ENCODE peak calls at places on chromosomes 7 and 10, in nine cellular contexts. E, H, M, W, Y, L, P, A and O are unnamed samples.
A peak's percentile ranks its signal among the peaks of the same experiment; 100 is the strongest.

GRCh38 chr10:2011106-2011716 is 273.9 kb upstream of the ADARB2 start:
- DNase-seq in A (no peak), Y (no peak), M (no peak), W (no peak), H (no peak), E (no peak), L (no peak), P (no peak), O (no peak)

GRCh38 chr10:121217331-121217730 is 366.2 kb downstream of the WDR11 start:
- DNase-seq in L (no peak), H (no peak), M (no peak), E (no peak), Y (no peak), P (no peak), A (no peak), W (no peak), O (no peak)

GRCh38 chr7:94289071-94289470 is 105.6 kb upstream of the COL1A2 start:
- DNase-seq in P (peak; percentile 72), L (no peak), E (peak; percentile 68), W (peak; percentile 82), H (no peak), Y (peak; percentile 60), A (peak; percentile 47), M (peak; percentile 48), O (peak; percentile 0)

GRCh38 chr7:110253083-110253482 is 837.8 kb upstream of the LRRN3 start:
- DNase-seq in P (no peak), W (no peak), A (no peak), E (no peak), M (no peak), Y (no peak), L (no peak), H (no peak), O (no peak)

GRCh38 chr7:23873306-23873705 is 163.3 kb downstream of the STK31 start:
- DNase-seq in W (no peak), H (no peak), A (no peak), Y (no peak), E (no peak), L (no peak), M (no peak), P (no peak), O (no peak)

GRCh38 chr7:7746419-7746818 is 28.0 kb upstream of the RPA3 start:
- DNase-seq in L (no peak), M (peak; percentile 24), W (no peak), E (no peak), Y (no peak), A (no peak), P (no peak), H (no peak), O (peak; percentile 43)

GRCh38 chr7:4257390-4258111 is 424.5 kb upstream of the FOXK1 start:
- DNase-seq in M (no peak), W (no peak), Y (no peak), H (no peak), P (no peak), L (no peak), A (no peak), E (no peak), O (no peak)

GRCh38 chr10:35089641-35090161 is 440 bp downstream of the CUL2 start:
- DNase-seq in L (no peak), W (peak; percentile 21), A (peak; percentile 61), H (no peak), P (no peak), Y (no peak), E (no peak), M (no peak), O (peak; percentile 65)

GRCh38 chr7:92448185-92448747 is 984 bp downstream of the GATAD1 start:
- DNase-seq in L (no peak), H (no peak), A (peak; percentile 72), P (peak; percentile 30), Y (peak; percentile 84), W (peak; percentile 55), M (peak; percentile 67), E (peak; percentile 65), O (peak; percentile 86)

GRCh38 chr7:137820156-137820555 is 26.6 kb downstream of the DGKI start:
- DNase-seq in P (no peak), W (no peak), H (no peak), L (no peak), A (no peak), M (no peak), Y (no peak), E (no peak), O (no peak)

GRCh38 chr10:57952741-57953140 is 315.0 kb downstream of the IPMK start:
- DNase-seq in A (no peak), Y (no peak), W (peak; percentile 61), P (no peak), E (no peak), L (no peak), H (no peak), M (no peak), O (no peak)

GRCh38 chr7:33781167-33781566 is 124.2 kb upstream of the BMPER start:
- DNase-seq in E (no peak), W (no peak), L (no peak), M (no peak), H (no peak), A (no peak), P (no peak), Y (no peak), O (no peak)

GRCh38 chr10:28676297-28676967 is 889 bp upstream of the BAMBI start:
- DNase-seq in H (no peak), M (peak; percentile 13), A (no peak), L (peak; percentile 70), Y (peak; percentile 50), W (peak; percentile 40), E (no peak), P (no peak), O (peak; percentile 14)

GRCh38 chr10:28677889-28678686 is 767 bp downstream of the BAMBI start:
- DNase-seq in P (peak; percentile 40), Y (peak; percentile 57), E (peak; percentile 62), W (peak; percentile 14), A (no peak), M (peak; percentile 13), H (no peak), L (peak; percentile 62), O (peak; percentile 19)

GRCh38 chr10:28674782-28675181 is 2.5 kb upstream of the BAMBI start:
- DNase-seq in W (no peak), P (no peak), M (no peak), H (no peak), Y (no peak), L (no peak), E (no peak), A (no peak), O (no peak)

GRCh38 chr10:28678687-28679457 is 1.6 kb downstream of the BAMBI start:
- DNase-seq in P (no peak), L (no peak), H (no peak), Y (no peak), W (no peak), A (peak; percentile 44), M (no peak), E (no peak), O (peak; percentile 80)

GRCh38 chr10:28676968-28677888 is at the start of gene BAMBI:
- DNase-seq in P (peak; percentile 94), W (peak; percentile 95), A (peak; percentile 93), M (peak; percentile 94), Y (peak; percentile 95), E (peak; percentile 97), L (peak; percentile 91), H (peak; percentile 42), O (peak; percentile 89)
- TF ChIP-seq POLR2A in P (peak; percentile 95), W (peak; percentile 99), A (peak; percentile 89), M (peak; percentile 74), Y (peak; percentile 26), E (peak; percentile 92), L (peak; percentile 39), H (no peak), O (peak; percentile 20)

DNA sequence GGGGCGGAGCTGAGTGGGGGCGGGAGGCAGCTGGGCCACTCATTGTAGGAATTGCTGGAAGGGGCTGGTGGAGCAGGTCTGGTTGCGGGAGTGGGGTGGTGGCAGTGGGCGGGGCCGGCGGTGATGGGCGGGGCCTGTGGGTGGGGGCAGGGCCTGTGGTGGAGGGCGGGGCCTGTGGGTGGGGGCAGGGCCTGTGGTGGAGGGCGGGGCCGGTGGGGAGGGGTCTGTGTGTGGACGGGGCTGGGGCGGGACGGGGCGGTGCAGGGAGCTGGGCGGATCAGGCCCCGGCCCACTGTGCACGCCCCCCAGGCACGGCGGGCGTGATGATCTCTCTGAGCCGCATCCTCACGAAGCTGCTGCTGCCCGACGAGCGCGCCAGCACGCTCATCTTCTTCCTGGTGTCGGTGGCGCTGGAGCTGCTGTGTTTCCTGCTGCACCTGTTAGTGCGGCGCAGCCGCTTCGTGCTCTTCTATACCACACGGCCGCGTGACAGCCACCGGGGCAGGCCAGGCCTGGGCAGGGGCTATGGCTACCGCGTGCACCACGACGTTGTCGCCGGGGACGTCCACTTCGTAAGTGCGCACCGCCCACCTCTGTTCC is 14.0 kb downstream of the SLC29A4 start:
- DNase-seq in Y (peak; percentile 60), M (no peak), H (no peak), E (no peak), A (peak; percentile 92), L (no peak), W (no peak), P (no peak), O (peak; percentile 77)
- TF ChIP-seq POLR2A in Y (no peak), M (no peak), H (no peak), E (no peak), A (no peak), L (no peak), W (no peak), P (no peak), O (no peak)

GRCh38 chr7:99143853-99144672 is at the start of gene SMURF1:
- DNase-seq in H (no peak), Y (peak; percentile 85), A (peak; percentile 87), W (peak; percentile 69), P (peak; percentile 73), L (peak; percentile 87), M (peak; percentile 74), E (peak; percentile 89), O (peak; percentile 85)
- TF ChIP-seq POLR2A in H (no peak), Y (peak; percentile 75), A (peak; percentile 86), W (peak; percentile 67), P (peak; percentile 33), L (no peak), M (peak; percentile 70), E (peak; percentile 44), O (peak; percentile 55)

GRCh38 chr7:56028942-56029630 is 22.2 kb downstream of the PSPH start:
- DNase-seq in P (no peak), M (no peak), Y (no peak), H (no peak), A (no peak), W (no peak), L (no peak), E (no peak), O (no peak)

GRCh38 chr7:56030340-56030739 is 20.9 kb downstream of the PSPH start:
- DNase-seq in W (no peak), H (no peak), Y (no peak), L (no peak), P (no peak), A (no peak), E (no peak), M (no peak), O (no peak)

DNA sequence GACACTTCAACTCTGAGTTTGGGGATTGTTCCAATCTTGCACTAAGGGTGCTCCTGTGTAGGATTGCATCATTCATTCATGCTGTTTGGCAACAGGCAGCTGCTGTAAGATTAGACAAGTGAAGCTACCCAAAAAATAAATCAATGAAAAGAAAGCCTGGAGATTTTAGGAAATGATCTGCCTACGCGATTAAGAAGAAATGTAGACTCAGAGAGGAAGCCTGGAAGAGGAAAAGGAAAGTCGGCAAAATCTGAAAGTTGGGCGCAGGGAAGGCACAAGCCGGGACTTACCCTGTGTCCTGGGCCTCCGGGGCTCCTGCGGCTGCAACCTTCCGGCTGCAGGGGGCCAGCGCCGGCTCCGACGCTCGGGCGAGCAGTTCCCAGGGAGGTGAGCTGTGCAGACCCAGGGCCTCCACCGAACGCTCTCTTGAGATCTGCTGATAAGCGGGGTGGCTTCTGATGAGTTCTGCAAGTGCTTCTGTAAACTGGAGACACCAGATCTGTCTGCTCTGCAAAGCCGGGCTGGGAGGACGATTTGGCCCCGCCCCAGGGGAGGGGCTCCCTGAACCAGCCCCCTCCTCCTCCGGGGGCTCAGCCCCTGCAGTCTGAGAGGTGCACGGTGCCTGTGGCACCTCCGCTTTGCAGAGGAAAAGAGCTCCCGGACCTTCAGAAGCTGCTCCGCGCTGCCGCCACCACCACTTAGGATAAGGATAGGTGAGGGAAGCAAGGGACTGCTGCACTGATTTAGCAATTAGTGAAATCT is 17.4 kb downstream of the PSPH start:
- DNase-seq in A (peak; percentile 75), P (peak; percentile 31), H (no peak), L (no peak), W (peak; percentile 65), M (peak; percentile 70), E (peak; percentile 62), Y (peak; percentile 83), O (peak; percentile 77)
- TF ChIP-seq POLR2A in A (no peak), P (no peak), H (no peak), L (no peak), W (peak; percentile 44), M (no peak), E (no peak), Y (no peak), O (no peak)